ENCODE peak calls at places on chromosome 1, in six cellular contexts. O is IMR-90, M is mesenchymal stem cell, X is neuronal stem cell, E is H1, A is trophoblast cell. N is an unnamed sample.

GRCh38 chr1:111197598-111198289 is 2.7 kb downstream of the DENND2D start:
- DNase-seq in O (peak; percentile 4), M (peak; percentile 33), X (no peak), E (peak; percentile 54), A (peak; percentile 31), N (peak; percentile 85)

GRCh38 chr1:74324684-74325448 is 89.7 kb downstream of the TNNI3K start:
- DNase-seq in O (no peak), M (no peak), X (no peak), E (no peak), A (no peak), N (no peak)

GRCh38 chr1:215891266-215891665 is 324.2 kb downstream of the KCTD3 start:
- DNase-seq in O (peak; percentile 12), M (no peak), X (no peak), E (no peak), A (no peak), N (no peak)

GRCh38 chr1:32200226-32201010 is at the start of gene CCDC28B:
- DNase-seq in O (peak; percentile 81), M (peak; percentile 89), X (peak; percentile 79), E (no peak), A (peak; percentile 50), N (peak; percentile 86)

GRCh38 chr1:101284021-101284420 is 47.2 kb downstream of the S1PR1 start:
- DNase-seq in O (no peak), M (no peak), X (no peak), E (no peak), A (no peak), N (no peak)

GRCh38 chr1:212440419-212440818 is 7.7 kb downstream of the NENF start:
- DNase-seq in O (no peak), M (no peak), X (no peak), E (no peak), A (peak; percentile 51), N (no peak)

GRCh38 chr1:184753608-184754478 is 815 bp downstream of the EDEM3 start:
- DNase-seq in O (peak; percentile 29), M (peak; percentile 56), X (no peak), E (no peak), A (peak; percentile 51), N (peak; percentile 55)

GRCh38 chr1:46008585-46008984 is 123.8 kb downstream of the PIK3R3 start:
- DNase-seq in O (no peak), M (no peak), X (no peak), E (no peak), A (no peak), N (peak; percentile 3)

GRCh38 chr1:92410706-92411105 is 76.0 kb downstream of the GFI1 start:
- DNase-seq in O (no peak), M (no peak), X (no peak), E (no peak), A (no peak), N (no peak)

GRCh38 chr1:37822942-37823865 is 15.2 kb upstream of the YRDC start:
- DNase-seq in O (peak; percentile 56), M (no peak), X (no peak), E (no peak), A (no peak), N (no peak)

GRCh38 chr1:175499595-175500367 is 243.6 kb downstream of the TNR start:
- DNase-seq in O (no peak), M (peak; percentile 61), X (no peak), E (no peak), A (peak; percentile 62), N (no peak)

GRCh38 chr1:53615101-53615500 is 123.9 kb downstream of the GLIS1 start:
- DNase-seq in O (no peak), M (no peak), X (no peak), E (no peak), A (no peak), N (peak; percentile 15)

GRCh38 chr1:7891804-7892203 is 38.9 kb upstream of the UTS2 start:
- DNase-seq in O (no peak), M (no peak), X (no peak), E (no peak), A (no peak), N (no peak)

GRCh38 chr1:51541313-51542050 is 22.4 kb upstream of the EPS15 start:
- DNase-seq in O (no peak), M (no peak), X (no peak), E (no peak), A (no peak), N (no peak)

GRCh38 chr1:53176452-53177344 is 19.9 kb upstream of the CPT2 start:
- DNase-seq in O (peak; percentile 59), M (peak; percentile 57), X (no peak), E (no peak), A (peak; percentile 60), N (no peak)

GRCh38 chr1:5978452-5978851 is 13.8 kb downstream of the NPHP4 start:
- DNase-seq in O (peak; percentile 6), M (no peak), X (no peak), E (no peak), A (peak; percentile 5), N (peak; percentile 23)

GRCh38 chr1:42318601-42319000 is 16.4 kb downstream of the FOXJ3 start:
- DNase-seq in O (no peak), M (no peak), X (no peak), E (no peak), A (no peak), N (no peak)

GRCh38 chr1:229536982-229537381 is 21.5 kb downstream of the ABCB10 start:
- DNase-seq in O (no peak), M (no peak), X (no peak), E (no peak), A (no peak), N (no peak)

GRCh38 chr1:29123871-29124365 is at the start of gene TMEM200B:
- DNase-seq in O (no peak), M (no peak), X (no peak), E (no peak), A (peak; percentile 55), N (no peak)

GRCh38 chr1:32539584-32540571 is 651 bp downstream of the ZBTB8A start:
- DNase-seq in O (peak; percentile 54), M (peak; percentile 51), X (peak; percentile 45), E (no peak), A (peak; percentile 65), N (peak; percentile 46)

GRCh38 chr1:208835082-208835467 is 590.9 kb upstream of the PLXNA2 start:
- DNase-seq in O (no peak), M (no peak), X (peak; percentile 29), E (no peak), A (no peak), N (no peak)

GRCh38 chr1:94335447-94335846 is 82.7 kb upstream of the ABCD3 start:
- DNase-seq in O (no peak), M (no peak), X (no peak), E (no peak), A (no peak), N (no peak)

GRCh38 chr1:248361111-248361715 is at the start of gene OR2T4:
- DNase-seq in O (no peak), M (no peak), X (no peak), E (no peak), A (no peak), N (no peak)

GRCh38 chr1:202029171-202029665 is 18.8 kb downstream of the ELF3 start:
- DNase-seq in O (peak; percentile 90), M (peak; percentile 88), X (no peak), E (no peak), A (no peak), N (no peak)

GRCh38 chr1:68485431-68486022 is 11.4 kb downstream of the DEPDC1 start:
- DNase-seq in O (no peak), M (no peak), X (no peak), E (no peak), A (no peak), N (no peak)

GRCh38 chr1:41712687-41713086 is 206.0 kb downstream of the HIVEP3 start:
- DNase-seq in O (no peak), M (peak; percentile 1), X (no peak), E (no peak), A (no peak), N (no peak)

GRCh38 chr1:29462096-29462495 is 225.8 kb downstream of the PTPRU start:
- DNase-seq in O (no peak), M (no peak), X (no peak), E (no peak), A (no peak), N (no peak)

GRCh38 chr1:1964811-1965210 is 38.8 kb downstream of the CFAP74 start:
- DNase-seq in O (no peak), M (no peak), X (no peak), E (no peak), A (no peak), N (no peak)

GRCh38 chr1:15965228-15965767 is 10.6 kb downstream of the ZBTB17 start:
- DNase-seq in O (peak; percentile 79), M (peak; percentile 63), X (no peak), E (no peak), A (no peak), N (no peak)

GRCh38 chr1:157353546-157353945 is 198.8 kb downstream of the FCRL5 start:
- DNase-seq in O (no peak), M (no peak), X (no peak), E (no peak), A (no peak), N (no peak)

GRCh38 chr1:170620164-170620563 is 43.8 kb upstream of the PRRX1 start:
- DNase-seq in O (peak; percentile 14), M (no peak), X (no peak), E (no peak), A (no peak), N (no peak)

GRCh38 chr1:7732331-7732730 is 38.8 kb upstream of the VAMP3 start:
- DNase-seq in O (no peak), M (no peak), X (no peak), E (no peak), A (no peak), N (no peak)

GRCh38 chr1:196955926-196956325 is 12.4 kb downstream of the CFHR2 start:
- DNase-seq in O (no peak), M (no peak), X (no peak), E (no peak), A (no peak), N (no peak)

DNA sequence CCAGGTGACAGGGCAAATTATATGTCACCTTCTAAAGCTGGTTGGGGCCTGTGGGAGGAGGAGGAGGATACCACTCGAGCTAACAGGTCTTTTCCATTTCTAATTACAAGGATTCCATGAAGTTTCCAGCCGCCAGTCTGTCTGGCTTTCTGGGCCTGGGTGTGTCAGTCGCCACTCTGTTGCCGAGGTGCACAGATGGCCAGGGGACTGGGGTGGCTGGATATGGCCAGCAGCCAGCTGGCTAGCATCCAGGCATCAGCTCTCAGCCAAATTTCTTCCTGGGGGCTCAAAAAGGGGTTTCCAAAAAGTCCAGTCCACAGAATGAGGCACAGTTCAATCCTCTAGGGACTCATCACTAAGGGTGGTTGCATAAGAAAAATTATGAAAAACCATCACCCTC is 32.4 kb downstream of the ITPKB start:
- DNase-seq in O (no peak), M (no peak), X (no peak), E (no peak), A (no peak), N (no peak)
- H3K4me1 ChIP-seq in O (peaks cover 18% of the 10 kb centered on the region), M (peaks cover 14% of the 10 kb centered on the region), X (peaks cover 8% of the 10 kb centered on the region), E (peaks cover 7% of the 10 kb centered on the region), A (peaks cover 7% of the 10 kb centered on the region), N (peaks cover 9% of the 10 kb centered on the region)

GRCh38 chr1:27135920-27136551 is 18.9 kb downstream of the SLC9A1 start:
- DNase-seq in O (peak; percentile 42), M (no peak), X (no peak), E (no peak), A (no peak), N (peak; percentile 64)
- H3K27ac ChIP-seq in O (no peak overlapping the region), M (no peak overlapping the region), X (no peak overlapping the region), E (no peak overlapping the region), A (no peak overlapping the region), N (no peak overlapping the region)

GRCh38 chr1:154703207-154703606 is 95.2 kb upstream of the ADAR start:
- DNase-seq in O (no peak), M (peak; percentile 38), X (no peak), E (no peak), A (no peak), N (no peak)
- H4K91ac ChIP-seq in O (no peak overlapping the region), M (no peak overlapping the region), X (no peak overlapping the region), E (no peak overlapping the region), A (no peak overlapping the region), N (no peak overlapping the region)

GRCh38 chr1:182391028-182391361 is 595 bp downstream of the GLUL start:
- DNase-seq in O (no peak), M (no peak), X (no peak), E (no peak), A (no peak), N (no peak)
- H3K4me1 ChIP-seq in O (peaks cover 3% of the 10 kb centered on the region), M (peaks cover 9% of the 10 kb centered on the region), X (peaks cover 7% of the 10 kb centered on the region), E (peaks cover 4% of the 10 kb centered on the region), A (no peaks in the 10 kb centered on the region), N (peaks cover 5% of the 10 kb centered on the region)